ENCODE peak calls at places on chromosomes 6 and 20, in four cellular contexts. N is RCC 7860, S is heart left ventricle, P is GM23338. U is an unnamed sample.

GRCh38 chr6:90431521-90432407 is 135.1 kb upstream of the BACH2 start:
- DNase-seq in N (no peak), S (no peak), P (no peak), U (no peak)

GRCh38 chr20:35768731-35769664 is 2.8 kb upstream of the PHF20 start:
- DNase-seq in N (peak), P (peak), S (peak), U (peak)

GRCh38 chr20:25623225-25623735 is 534 bp downstream of the NANP start:
- DNase-seq in S (peak), N (peak), P (peak), U (peak)

GRCh38 chr20:43669332-43669731 is 2.4 kb downstream of the MYBL2 start:
- DNase-seq in P (no peak), S (no peak), N (peak), U (no peak)

GRCh38 chr20:19211661-19212523 is 550 bp upstream of the SLC24A3 start:
- DNase-seq in S (peak), P (peak), N (no peak), U (peak)

GRCh38 chr6:14408491-14408890 is 290.9 kb downstream of the CD83 start:
- DNase-seq in P (no peak), S (no peak), N (no peak), U (no peak)

GRCh38 chr6:36755435-36756348 is 58.1 kb downstream of the RAB44 start:
- DNase-seq in S (no peak), P (no peak), N (peak), U (no peak)

GRCh38 chr6:158323561-158323958 is 11.3 kb downstream of the TULP4 start:
- DNase-seq in P (no peak), N (no peak), S (no peak), U (no peak)

GRCh38 chr6:161198176-161198575 is 75.7 kb downstream of the AGPAT4 start:
- DNase-seq in N (no peak), S (no peak), P (no peak), U (no peak)

GRCh38 chr6:449057-449430 is 57.5 kb downstream of the IRF4 start:
- DNase-seq in P (no peak), S (no peak), N (no peak), U (no peak)

GRCh38 chr6:5995705-5996686 is 10.7 kb downstream of the NRN1 start:
- DNase-seq in P (peak), N (no peak), S (peak), U (no peak)

GRCh38 chr6:67393356-67393755 is 1241.7 kb upstream of the ADGRB3 start:
- DNase-seq in S (no peak), N (no peak), P (no peak), U (no peak)

GRCh38 chr6:87487555-87487954 is 14.8 kb downstream of the SLC35A1 start:
- DNase-seq in N (no peak), P (no peak), S (no peak), U (no peak)

GRCh38 chr6:96075826-96076225 is 60.1 kb downstream of the FUT9 start:
- DNase-seq in S (no peak), P (no peak), N (no peak), U (no peak)

GRCh38 chr6:144033816-144034540 is 25.9 kb upstream of the PLAGL1 start:
- DNase-seq in S (no peak), N (peak), P (no peak), U (no peak)

GRCh38 chr20:32387262-32387661 is 29.1 kb downstream of the ASXL1 start:
- DNase-seq in N (peak), P (no peak), S (no peak), U (no peak)

GRCh38 chr20:47764154-47764734 is 21.0 kb downstream of the SULF2 start:
- DNase-seq in N (no peak), P (no peak), S (no peak), U (no peak)

GRCh38 chr6:38489951-38490350 is 149.8 kb downstream of the BTBD9 start:
- DNase-seq in P (no peak), N (no peak), S (no peak), U (no peak)

GRCh38 chr6:132391391-132392291 is 9.6 kb downstream of the MOXD1 start:
- DNase-seq in N (peak), S (peak), P (peak), U (no peak)

GRCh38 chr20:23295934-23296333 is 54.7 kb upstream of the NXT1 start:
- DNase-seq in S (no peak), N (no peak), P (no peak), U (no peak)

GRCh38 chr6:24845578-24845977 is 46.9 kb upstream of the ARMH2 start:
- DNase-seq in N (no peak), P (no peak), S (no peak), U (no peak)

GRCh38 chr6:50720623-50721022 is 7.3 kb downstream of the TFAP2D start:
- DNase-seq in P (peak), N (no peak), S (no peak), U (no peak)

GRCh38 chr6:79335133-79335674 is 100.7 kb upstream of the HMGN3 start:
- DNase-seq in S (no peak), P (no peak), N (no peak), U (no peak)

GRCh38 chr6:122184260-122184934 is 215.1 kb upstream of the HSF2 start:
- DNase-seq in P (no peak), N (no peak), S (no peak), U (peak)

GRCh38 chr6:124770131-124770530 is 192.1 kb upstream of the RNF217 start:
- DNase-seq in P (no peak), S (no peak), N (no peak), U (no peak)

GRCh38 chr6:29887819-29888581 is 54.3 kb upstream of the HLA-A start:
- DNase-seq in P (peak), N (no peak), S (peak), U (peak)

GRCh38 chr6:144758602-144759001 is 473.5 kb downstream of the UTRN start:
- DNase-seq in S (no peak), P (no peak), N (peak), U (no peak)

GRCh38 chr20:7232796-7233195 is 465.3 kb downstream of the BMP2 start:
- DNase-seq in N (no peak), P (no peak), S (no peak), U (no peak)